ENCODE peak calls at places on chromosome X, in six cellular contexts. H is dermis microvascular lymphatic vessel endothelial cell, W is SW480, M is vagina, Q is right cardiac atrium, I is progenitor cell of endocrine pancreas. P is an unnamed sample.

GRCh38 chrX:39731735-39732134 is 366.0 kb downstream of the BCOR start:
- DNase-seq in H (no peak), Q (peak; percentile 75), M (no peak), W (no peak), I (no peak), P (no peak)

GRCh38 chrX:130330146-130330545 is 9.6 kb upstream of the SLC25A14 start:
- DNase-seq in I (no peak), Q (no peak), H (no peak), W (no peak), M (no peak), P (no peak)

GRCh38 chrX:48492293-48492910 is 16.4 kb upstream of the PORCN start:
- DNase-seq in W (no peak), I (no peak), H (no peak), Q (no peak), M (no peak), P (no peak)

GRCh38 chrX:87518504-87518903 is 902 bp downstream of the KLHL4 start:
- DNase-seq in Q (no peak), H (no peak), I (no peak), M (no peak), W (no peak), P (no peak)

GRCh38 chrX:144253356-144253755 is 369.5 kb downstream of the UBE2NL start:
- DNase-seq in W (no peak), H (no peak), I (no peak), Q (no peak), M (no peak), P (no peak)

GRCh38 chrX:16559206-16559619 is 90.7 kb upstream of the S100G start:
- DNase-seq in H (no peak), I (no peak), Q (no peak), W (no peak), M (no peak), P (no peak)

GRCh38 chrX:68945603-68946228 is 116.9 kb downstream of the EFNB1 start:
- DNase-seq in Q (no peak), I (peak; percentile 8), H (peak; percentile 31), W (no peak), M (no peak), P (no peak)

GRCh38 chrX:48683411-48683982 is at the start of gene WAS:
- DNase-seq in W (no peak), M (no peak), Q (peak; percentile 70), I (no peak), H (no peak), P (no peak)

GRCh38 chrX:45769919-45770582 is 569.4 kb upstream of the DIPK2B start:
- DNase-seq in W (peak; percentile 85), I (peak; percentile 15), H (peak; percentile 94), M (peak; percentile 94), Q (peak; percentile 79), P (peak; percentile 93)

P was measured in COLO829.